ENCODE peak calls at places on chromosomes 12 and 14, in ten cellular contexts. I is mammary epithelial cell; G is NCI-H1105 treated with DMSO at 0.1 percent for 48 hours; D is B cell; T is activated CD8-positive, alpha-beta memory T cell treated with anti-CD3 and anti-CD28 coated beads, Interleukin-2, amount 50 U/mL, for 4 hours; P is HFF-Myc; W is left ventricle myocardium inferior; E is stimulated activated CD4-positive, alpha-beta T cell treated with anti-CD3 and anti-CD28 coated beads, Interleukin-1b, Interleukin-23, amount 100 ng/mL, for 48 hours; V is EL; M is glutamatergic neuron. C is an unnamed sample.

GRCh38 chr14:76057914-76058313 is 72.4 kb downstream of the IFT43 start:
- DNase-seq in I (no peak), G (no peak), D (no peak), T (no peak), P (no peak), W (no peak), E (no peak), V (no peak), M (no peak), C (no peak)

GRCh38 chr14:76386922-76387782 is 11.2 kb downstream of the ESRRB start:
- DNase-seq in I (peak; percentile 53), G (peak; percentile 68), D (peak; percentile 53), T (peak; percentile 57), P (peak; percentile 35), W (peak; percentile 47), E (peak; percentile 63), V (peak; percentile 67), M (peak; percentile 87), C (peak; percentile 91)

GRCh38 chr12:32163596-32163995 is 56.9 kb downstream of the BICD1 start:
- DNase-seq in I (no peak), G (no peak), D (no peak), T (no peak), P (no peak), W (no peak), E (no peak), V (peak; percentile 11), M (no peak), C (no peak)

GRCh38 chr12:57996520-57996919 is 55.2 kb downstream of the ATP23 start:
- DNase-seq in I (no peak), G (no peak), D (no peak), T (no peak), P (no peak), W (no peak), E (no peak), V (no peak), M (no peak), C (no peak)

GRCh38 chr14:21092147-21093011 is 6.1 kb downstream of the ZNF219 start:
- DNase-seq in I (peak; percentile 56), G (no peak), D (peak; percentile 95), T (peak; percentile 94), P (no peak), W (peak; percentile 84), E (peak; percentile 88), V (peak; percentile 61), M (peak; percentile 91), C (peak; percentile 94)

GRCh38 chr14:101502761-101503392 is 58.4 kb upstream of the DIO3 start:
- DNase-seq in I (no peak), G (no peak), D (no peak), T (no peak), P (no peak), W (no peak), E (no peak), V (no peak), M (peak; percentile 6), C (no peak)

GRCh38 chr12:94851396-94852025 is 152.0 kb downstream of the NDUFA12 start:
- DNase-seq in I (no peak), G (no peak), D (no peak), T (no peak), P (no peak), W (no peak), E (no peak), V (no peak), M (no peak), C (no peak)

GRCh38 chr12:130049666-130050065 is 112.6 kb upstream of the FZD10 start:
- DNase-seq in I (no peak), G (no peak), D (no peak), T (no peak), P (no peak), W (no peak), E (no peak), V (no peak), M (no peak), C (no peak)

GRCh38 chr14:81737938-81738337 is 204.3 kb upstream of the SEL1L start:
- DNase-seq in I (no peak), G (no peak), D (no peak), T (no peak), P (no peak), W (no peak), E (no peak), V (no peak), M (no peak), C (no peak)

GRCh38 chr12:25691865-25692114 is 138.7 kb upstream of the LMNTD1 start:
- DNase-seq in I (no peak), G (no peak), D (no peak), T (no peak), P (no peak), W (no peak), E (no peak), V (no peak), M (no peak), C (no peak)

GRCh38 chr12:95959107-95959506 is 16.0 kb downstream of the AMDHD1 start:
- DNase-seq in I (peak; percentile 12), G (peak; percentile 41), D (no peak), T (no peak), P (no peak), W (no peak), E (no peak), V (peak; percentile 27), M (no peak), C (no peak)

GRCh38 chr14:104593241-104593701 is 11.3 kb downstream of the TMEM179 start:
- DNase-seq in I (no peak), G (no peak), D (no peak), T (no peak), P (no peak), W (no peak), E (no peak), V (no peak), M (peak; percentile 31), C (no peak)

GRCh38 chr12:100398307-100398706 is 41.4 kb downstream of the SLC17A8 start:
- DNase-seq in I (no peak), G (no peak), D (no peak), T (no peak), P (no peak), W (no peak), E (no peak), V (no peak), M (no peak), C (no peak)

GRCh38 chr14:58740584-58740983 is 102.8 kb downstream of the DACT1 start:
- DNase-seq in I (no peak), G (no peak), D (no peak), T (no peak), P (no peak), W (no peak), E (no peak), V (no peak), M (no peak), C (no peak)

GRCh38 chr14:74596747-74597456 is 15.1 kb downstream of the LTBP2 start:
- DNase-seq in I (no peak), G (no peak), D (no peak), T (no peak), P (peak; percentile 70), W (no peak), E (no peak), V (no peak), M (no peak), C (no peak)

GRCh38 chr14:94080606-94081385 is at the start of the genes DDX24 and IFI27L1:
- DNase-seq in I (peak; percentile 95), G (peak; percentile 95), D (peak; percentile 98), T (peak; percentile 96), P (peak; percentile 76), W (peak; percentile 97), E (peak; percentile 97), V (peak; percentile 96), M (peak; percentile 97), C (peak; percentile 96)

GRCh38 chr12:81815611-81816010 is 56.5 kb upstream of the PPFIA2 start:
- DNase-seq in I (no peak), G (no peak), D (no peak), T (no peak), P (no peak), W (no peak), E (no peak), V (no peak), M (no peak), C (no peak)

GRCh38 chr12:57621497-57622292 is 10.5 kb downstream of the ARHGEF25 start:
- DNase-seq in I (no peak), G (peak; percentile 25), D (peak; percentile 76), T (peak; percentile 65), P (no peak), W (peak; percentile 64), E (peak; percentile 47), V (peak; percentile 43), M (peak; percentile 90), C (peak; percentile 77)

GRCh38 chr14:68458840-68459469 is 333.9 kb downstream of the ZFP36L1 start:
- DNase-seq in I (peak; percentile 90), G (peak; percentile 69), D (no peak), T (no peak), P (no peak), W (peak; percentile 45), E (no peak), V (peak; percentile 84), M (no peak), C (peak; percentile 15)

GRCh38 chr12:48910196-48910595 is 15.1 kb downstream of the FKBP11 start:
- DNase-seq in I (no peak), G (no peak), D (no peak), T (no peak), P (no peak), W (no peak), E (no peak), V (no peak), M (no peak), C (no peak)

GRCh38 chr14:90426663-90427062 is 29.8 kb downstream of the CALM1 start:
- DNase-seq in I (no peak), G (peak; percentile 50), D (no peak), T (no peak), P (no peak), W (peak; percentile 60), E (no peak), V (no peak), M (no peak), C (no peak)

GRCh38 chr14:54001189-54001878 is 44.7 kb upstream of the BMP4 start:
- DNase-seq in I (no peak), G (no peak), D (no peak), T (no peak), P (no peak), W (no peak), E (no peak), V (peak; percentile 47), M (peak; percentile 22), C (peak; percentile 43)

GRCh38 chr14:101862177-101862576 is 100.7 kb downstream of the PPP2R5C start:
- DNase-seq in I (no peak), G (no peak), D (no peak), T (no peak), P (no peak), W (no peak), E (no peak), V (peak; percentile 41), M (no peak), C (no peak)

GRCh38 chr14:60922050-60922449 is 58.8 kb downstream of the TRMT5 start:
- DNase-seq in I (peak; percentile 87), G (peak; percentile 88), D (no peak), T (no peak), P (peak; percentile 35), W (no peak), E (no peak), V (peak; percentile 56), M (no peak), C (no peak)